ENCODE peak calls at places on chromosomes 11 and 22, in nine cellular contexts. N is neural progenitor cell, L is MM.1S, B is dorsolateral prefrontal cortex, U is K562, C is GM12865, E is right lobe of liver, Z is lower lobe of right lung, F is foreskin fibroblast. Q is an unnamed sample.

GRCh38 chr11:126475627-126475991 is 120.1 kb downstream of the ST3GAL4 start:
- DNase-seq in N (no peak), L (no peak), B (no peak), U (peak), C (no peak), E (no peak), Z (no peak), F (no peak), Q (no peak)

GRCh38 chr11:420054-420910 is 5.5 kb upstream of the SIGIRR start:
- DNase-seq in N (no peak), L (no peak), B (peak), U (no peak), C (no peak), E (peak), Z (peak), F (no peak), Q (no peak)

GRCh38 chr22:41781508-41781906 is 19.0 kb upstream of the CCDC134 start:
- DNase-seq in N (no peak), L (no peak), B (no peak), U (no peak), C (no peak), E (no peak), Z (no peak), F (no peak), Q (no peak)

GRCh38 chr22:44585559-44586121 is 87.6 kb upstream of the RTL6 start:
- DNase-seq in N (no peak), L (no peak), B (peak), U (no peak), C (no peak), E (peak), Z (peak), F (no peak), Q (no peak)

GRCh38 chr11:78217650-78218541 is 29.2 kb downstream of the USP35 start:
- DNase-seq in N (no peak), L (no peak), B (peak), U (no peak), C (no peak), E (no peak), Z (no peak), F (no peak), Q (no peak)

GRCh38 chr11:78022397-78023396 is at the start of gene KCTD14:
- DNase-seq in N (peak), L (no peak), B (no peak), U (no peak), C (peak), E (peak), Z (peak), F (peak), Q (no peak)

GRCh38 chr11:128552783-128553661 is 34.3 kb downstream of the ETS1 start:
- DNase-seq in N (peak), L (no peak), B (peak), U (no peak), C (peak), E (no peak), Z (no peak), F (peak), Q (no peak)

GRCh38 chr11:46675949-46676348 is 24.5 kb downstream of the ARHGAP1 start:
- DNase-seq in N (no peak), L (no peak), B (no peak), U (no peak), C (no peak), E (no peak), Z (no peak), F (no peak), Q (no peak)

GRCh38 chr11:43367382-43368178 is 8.9 kb downstream of the TTC17 start:
- DNase-seq in N (no peak), L (peak), B (no peak), U (no peak), C (peak), E (no peak), Z (no peak), F (peak), Q (no peak)

GRCh38 chr11:69905202-69905535 is 86.0 kb upstream of the FGF3 start:
- DNase-seq in N (no peak), L (no peak), B (no peak), U (no peak), C (no peak), E (no peak), Z (no peak), F (no peak), Q (no peak)

GRCh38 chr22:36465232-36466021 is 16.0 kb downstream of the TXN2 start:
- DNase-seq in N (no peak), L (no peak), B (no peak), U (no peak), C (no peak), E (peak), Z (peak), F (peak), Q (peak)

GRCh38 chr11:60625262-60625661 is 74.2 kb upstream of the MS4A8 start:
- DNase-seq in N (peak), L (peak), B (no peak), U (no peak), C (peak), E (no peak), Z (no peak), F (peak), Q (no peak)

GRCh38 chr11:93775289-93775688 is 8.8 kb upstream of the MED17 start:
- DNase-seq in N (peak), L (no peak), B (no peak), U (peak), C (no peak), E (no peak), Z (no peak), F (peak), Q (no peak)

GRCh38 chr22:43409800-43410199 is 2.0 kb upstream of the MPPED1 start:
- DNase-seq in N (no peak), L (no peak), B (no peak), U (no peak), C (no peak), E (no peak), Z (peak), F (no peak), Q (no peak)

GRCh38 chr11:87300640-87301381 is 263.1 kb downstream of the TMEM135 start:
- DNase-seq in N (no peak), L (peak), B (no peak), U (no peak), C (peak), E (no peak), Z (no peak), F (no peak), Q (no peak)

GRCh38 chr11:69272055-69272454 is 21.9 kb upstream of the MYEOV start:
- DNase-seq in N (no peak), L (no peak), B (no peak), U (no peak), C (no peak), E (no peak), Z (no peak), F (no peak), Q (no peak)

DNA sequence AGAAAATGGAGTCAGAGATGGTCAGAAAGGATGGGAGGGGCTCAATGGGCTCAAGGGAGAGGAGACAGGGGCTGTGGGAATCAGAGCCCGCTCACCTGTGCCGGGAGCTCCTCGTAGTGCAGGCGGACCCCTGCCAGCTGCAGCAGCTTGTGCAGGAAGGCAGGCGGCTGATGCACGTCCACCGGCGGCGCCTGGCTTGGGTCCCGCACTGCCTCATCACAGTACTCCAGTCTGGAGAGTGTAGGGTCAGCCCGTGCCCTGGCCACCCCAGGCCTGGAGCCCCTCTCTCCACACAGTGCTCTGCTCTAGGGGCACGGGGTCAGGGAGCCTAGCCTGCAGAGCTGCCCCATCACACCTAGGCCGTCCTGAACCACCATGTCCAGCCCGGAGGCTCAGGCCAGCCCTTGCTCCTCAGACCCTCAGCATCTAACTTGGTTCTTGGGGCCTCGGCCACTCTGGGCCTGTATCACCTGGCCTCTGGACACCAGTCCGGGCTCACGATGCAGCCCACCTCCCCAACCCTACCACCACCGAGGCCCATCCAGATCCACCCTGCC is 3.8 kb downstream of the ATG2A start:
- DNase-seq in N (no peak), L (no peak), B (no peak), U (no peak), C (no peak), E (no peak), Z (no peak), F (no peak), Q (no peak)
- TF ChIP-seq CTCF in N (no peak), L (no peak), B (no peak), U (no peak), C (no peak), E (no peak), Z (no peak), F (no peak), Q (no peak)

DNA sequence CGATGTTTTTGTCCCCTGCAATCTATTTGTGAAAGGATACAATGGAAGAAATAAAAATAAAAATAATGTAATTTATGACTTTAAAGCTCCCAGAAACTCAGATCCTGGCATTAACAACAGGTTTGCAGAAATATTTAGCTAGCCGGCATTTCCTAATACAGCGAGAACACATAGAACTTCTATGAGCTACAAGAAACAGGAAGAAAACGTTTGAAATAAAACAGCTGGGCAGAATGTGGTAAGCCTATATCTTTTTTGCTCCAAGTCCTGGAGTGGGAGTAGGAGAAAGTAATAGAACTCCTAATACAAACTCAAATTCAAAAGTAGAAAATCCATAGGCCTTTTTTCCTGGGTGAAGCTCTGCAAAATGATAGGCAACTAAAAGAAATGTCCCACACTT is 29.6 kb upstream of the FIBIN start:
- DNase-seq in N (no peak), L (no peak), B (no peak), U (no peak), C (no peak), E (no peak), Z (no peak), F (no peak), Q (no peak)
- H3K4me3 ChIP-seq in N (peak), L (no peak), B (no peak), U (peak), C (no peak), E (no peak), Z (no peak), F (no peak), Q (no peak)

DNA sequence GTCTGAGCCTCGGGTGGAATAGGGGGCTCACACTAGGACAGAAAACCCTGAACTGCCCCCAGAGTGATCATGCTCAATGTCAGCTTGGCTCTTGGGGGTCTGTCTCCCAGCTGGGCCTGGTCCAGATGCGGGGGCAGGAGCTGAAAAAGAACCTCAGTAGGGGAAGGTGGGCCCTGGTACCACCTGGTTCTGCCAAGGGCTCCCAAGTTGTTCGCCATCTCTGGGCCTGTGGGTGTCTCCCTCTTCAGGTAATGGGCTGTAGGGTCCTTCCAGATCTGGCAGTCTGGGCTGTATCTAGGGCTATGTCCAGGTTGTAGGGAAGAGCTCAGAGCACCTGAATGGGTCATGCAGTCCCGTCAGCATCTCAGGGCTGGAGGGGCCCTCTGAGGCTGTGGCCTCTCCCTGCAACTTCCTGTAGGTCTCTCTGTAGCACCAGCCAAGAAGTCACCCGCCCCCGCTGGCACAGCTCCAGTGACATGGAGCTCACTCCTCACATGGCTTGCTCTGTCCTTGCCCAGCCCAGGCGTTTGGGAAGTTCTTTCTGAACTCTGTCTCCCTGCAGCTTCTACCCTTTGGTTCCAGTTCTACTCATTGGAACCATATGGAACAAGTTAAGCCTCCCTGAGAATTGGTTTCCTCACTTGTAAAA is 33.0 kb upstream of the SOX10 start:
- DNase-seq in N (no peak), L (no peak), B (peak), U (no peak), C (no peak), E (peak), Z (peak), F (peak), Q (no peak)
- TF ChIP-seq CTCF in N (no peak), L (no peak), B (no peak), U (no peak), C (no peak), E (no peak), Z (no peak), F (no peak), Q (peak)

GRCh38 chr11:118397448-118397847 is 4.0 kb upstream of the ATP5MG start:
- DNase-seq in N (no peak), L (no peak), B (no peak), U (no peak), C (no peak), E (no peak), Z (no peak), F (no peak), Q (no peak)
- H3K4me3 ChIP-seq in N (no peak), L (no peak), B (no peak), U (no peak), C (no peak), E (no peak), Z (no peak), F (no peak), Q (no peak)

GRCh38 chr11:18492888-18493287 is 33.9 kb downstream of the TSG101 start:
- DNase-seq in N (no peak), L (no peak), B (no peak), U (no peak), C (no peak), E (no peak), Z (no peak), F (no peak), Q (no peak)
- TF ChIP-seq CTCF in N (no peak), L (no peak), B (no peak), U (no peak), C (no peak), E (no peak), Z (no peak), F (no peak), Q (no peak)

GRCh38 chr11:65210361-65210731 is 28.6 kb downstream of the CAPN1 start:
- DNase-seq in N (no peak), L (no peak), B (no peak), U (no peak), C (no peak), E (no peak), Z (no peak), F (no peak), Q (no peak)
- H3K4me3 ChIP-seq in N (no peak), L (no peak), B (no peak), U (no peak), C (no peak), E (no peak), Z (no peak), F (no peak), Q (no peak)

DNA sequence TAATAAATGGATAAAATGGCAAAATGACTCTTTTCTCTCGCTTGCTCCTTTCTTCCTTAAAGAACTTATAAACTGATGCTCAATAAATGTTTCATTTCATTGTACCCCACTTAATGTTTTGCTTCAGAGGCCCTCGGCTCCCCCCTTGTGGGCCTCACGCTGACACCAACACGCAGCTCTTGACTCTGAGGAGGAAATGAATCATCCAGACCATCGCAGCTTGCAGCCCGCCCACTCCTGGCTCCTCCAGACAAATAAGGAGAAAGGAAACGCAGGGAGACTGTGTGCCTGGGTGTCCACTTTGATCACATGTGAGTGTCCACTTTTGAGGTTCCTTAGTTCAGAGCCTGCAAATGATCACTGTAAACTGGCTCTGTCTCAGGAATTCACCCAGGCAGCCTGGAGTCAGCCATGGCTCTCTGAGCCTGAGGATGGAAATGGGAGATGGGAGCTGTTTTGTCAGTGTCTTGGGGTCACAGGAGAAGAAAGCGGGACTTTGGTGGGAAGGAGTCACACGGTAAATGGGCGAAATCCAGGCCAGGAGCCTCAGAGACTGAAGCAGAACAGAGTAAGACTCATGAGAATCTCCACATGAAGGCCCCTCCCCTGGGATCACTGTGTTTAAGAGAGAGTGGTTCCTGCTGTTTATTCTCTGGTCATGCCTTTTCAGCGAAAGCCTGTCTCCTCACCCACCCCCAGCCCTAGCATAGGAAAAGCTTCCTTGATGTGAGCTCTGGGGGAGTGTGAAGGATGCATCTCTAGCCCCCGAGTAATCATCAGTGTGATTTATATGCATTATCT is 96.5 kb downstream of the CWC15 start:
- DNase-seq in N (no peak), L (no peak), B (peak), U (peak), C (peak), E (peak), Z (peak), F (peak), Q (peak)
- TF ChIP-seq CTCF in N (no peak), L (no peak), B (peak), U (peak), C (no peak), E (peak), Z (peak), F (peak), Q (peak)

GRCh38 chr11:109423860-109424190 is 1.8 kb downstream of the C11orf87 start:
- DNase-seq in N (no peak), L (no peak), B (no peak), U (no peak), C (no peak), E (no peak), Z (no peak), F (no peak), Q (no peak)

GRCh38 chr11:109424893-109425292 is 2.9 kb downstream of the C11orf87 start:
- DNase-seq in N (peak), L (peak), B (no peak), U (peak), C (peak), E (no peak), Z (peak), F (no peak), Q (no peak)

GRCh38 chr11:109421981-109422590 is at the start of gene C11orf87:
- DNase-seq in N (peak), L (no peak), B (peak), U (no peak), C (no peak), E (no peak), Z (peak), F (peak), Q (no peak)

GRCh38 chr11:109423114-109423859 is 1.3 kb downstream of the C11orf87 start:
- DNase-seq in N (peak), L (no peak), B (peak), U (no peak), C (no peak), E (no peak), Z (no peak), F (peak), Q (no peak)

DNA sequence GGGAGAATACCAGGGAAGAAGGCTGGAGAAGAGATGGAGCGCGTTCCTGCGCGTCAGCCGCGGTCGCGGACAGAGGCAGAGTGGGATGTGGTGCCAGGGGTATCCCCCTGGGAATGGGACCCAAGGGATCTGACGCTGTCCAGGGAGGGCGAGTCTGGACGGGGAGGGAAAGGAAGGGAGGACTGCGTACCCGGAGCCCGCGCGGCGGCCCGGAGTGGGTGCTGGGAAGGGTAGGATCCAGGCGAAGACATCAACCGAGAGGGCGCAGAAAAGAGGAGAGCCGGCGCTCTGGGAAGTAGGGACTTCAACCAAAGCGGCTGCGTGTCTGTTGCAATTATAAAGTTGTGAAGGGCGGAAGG is 744 bp downstream of the C11orf87 start:
- DNase-seq in N (peak), L (no peak), B (no peak), U (no peak), C (no peak), E (no peak), Z (no peak), F (peak), Q (no peak)
- H3K4me3 ChIP-seq in N (peak), L (no peak), B (peak), U (no peak), C (no peak), E (no peak), Z (peak), F (peak), Q (peak)

DNA sequence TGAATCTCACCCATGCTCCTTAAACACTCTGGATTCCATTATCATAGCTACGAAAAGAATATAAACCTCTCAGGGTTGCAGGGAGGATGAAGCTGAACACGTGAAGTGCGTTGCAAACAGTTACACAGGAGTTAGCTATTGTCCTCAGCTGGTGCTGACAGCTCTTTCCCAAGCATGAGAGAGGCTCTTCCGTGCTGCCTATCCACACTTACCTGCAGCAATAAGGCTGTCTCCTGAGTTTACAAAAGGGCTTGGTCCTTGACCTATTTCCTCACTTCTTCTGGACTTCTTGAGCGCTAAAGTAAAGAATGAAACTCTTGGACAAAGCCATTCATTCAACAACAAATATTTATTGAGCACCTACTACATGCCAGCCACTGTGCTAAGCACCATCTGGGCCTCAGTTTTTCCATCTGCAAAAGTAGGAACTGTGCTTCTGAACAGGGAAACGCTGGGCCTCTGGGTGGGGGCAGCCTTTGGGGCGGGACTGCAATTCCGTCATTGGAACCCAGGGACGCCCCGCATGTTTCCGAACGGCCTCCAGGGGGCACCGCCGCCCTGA is 749 bp upstream of the ARL2 start:
- DNase-seq in N (no peak), L (peak), B (peak), U (peak), C (peak), E (peak), Z (peak), F (peak), Q (peak)
- TF ChIP-seq CTCF in N (peak), L (peak), B (peak), U (peak), C (peak), E (peak), Z (peak), F (peak), Q (peak)